ENCODE peak calls at places on chromosomes 12 and 14, in four cellular contexts. S, D, K and E are unnamed samples.

GRCh38 chr12:126772171-126772864 is 1494.7 kb upstream of the TMEM132C start:
- DNase-seq in S (peak; percentile 6), D (peak; percentile 83), K (no peak), E (no peak)

GRCh38 chr12:16636435-16637055 is 30.6 kb upstream of the LMO3 start:
- DNase-seq in S (no peak), D (peak; percentile 51), K (no peak), E (no peak)

GRCh38 chr14:39102265-39102968 is 618 bp downstream of the SEC23A start:
- DNase-seq in S (peak; percentile 98), D (no peak), K (no peak), E (no peak)

GRCh38 chr12:59500915-59501314 is 94.9 kb upstream of the SLC16A7 start:
- DNase-seq in S (no peak), D (no peak), K (no peak), E (no peak)

GRCh38 chr14:65186951-65187350 is 84.6 kb upstream of the MAX start:
- DNase-seq in S (no peak), D (no peak), K (no peak), E (no peak)

GRCh38 chr14:77301103-77301502 is 19.6 kb downstream of the POMT2 start:
- DNase-seq in S (peak; percentile 75), D (no peak), K (peak; percentile 83), E (peak; percentile 67)

GRCh38 chr14:65098586-65098985 is 3.7 kb downstream of the MAX start:
- DNase-seq in S (no peak), D (peak; percentile 37), K (no peak), E (no peak)

GRCh38 chr12:43111608-43112007 is 440.4 kb downstream of the ADAMTS20 start:
- DNase-seq in S (no peak), D (peak; percentile 4), K (no peak), E (no peak)

GRCh38 chr12:82682326-82682725 is 4.4 kb upstream of the TMTC2 start:
- DNase-seq in S (no peak), D (no peak), K (no peak), E (no peak)

GRCh38 chr12:120346681-120347080 is 19.1 kb upstream of the PLA2G1B start:
- DNase-seq in S (no peak), D (no peak), K (no peak), E (no peak)

GRCh38 chr14:57982802-57983201 is 116.9 kb upstream of the SLC35F4 start:
- DNase-seq in S (no peak), D (no peak), K (no peak), E (no peak)

GRCh38 chr12:41521872-41522379 is 333.8 kb downstream of the PDZRN4 start:
- DNase-seq in S (no peak), D (peak; percentile 3), K (no peak), E (no peak)

GRCh38 chr12:123749355-123749754 is 12.7 kb upstream of the DNAH10 start:
- DNase-seq in S (no peak), D (no peak), K (no peak), E (no peak)

GRCh38 chr12:58176296-58176869 is 235.0 kb downstream of the ATP23 start:
- DNase-seq in S (peak; percentile 49), D (no peak), K (peak; percentile 10), E (peak; percentile 55)

GRCh38 chr14:58072288-58073071 is 79.5 kb downstream of the ARMH4 start:
- DNase-seq in S (peak; percentile 56), D (peak; percentile 13), K (no peak), E (peak; percentile 66)

GRCh38 chr12:110135012-110135411 is 10.9 kb downstream of the IFT81 start:
- DNase-seq in S (no peak), D (no peak), K (no peak), E (no peak)

GRCh38 chr12:123897221-123897620 is 75.4 kb downstream of the CCDC92 start:
- DNase-seq in S (no peak), D (no peak), K (no peak), E (no peak)

GRCh38 chr14:32472512-32473472 is 143.7 kb downstream of the AKAP6 start:
- DNase-seq in S (peak; percentile 38), D (no peak), K (no peak), E (no peak)

GRCh38 chr12:57522887-57523705 is 472 bp downstream of the MBD6 start:
- DNase-seq in S (no peak), D (no peak), K (no peak), E (no peak)

GRCh38 chr12:30531731-30532678 is 163.7 kb downstream of the IPO8 start:
- DNase-seq in S (no peak), D (no peak), K (no peak), E (no peak)

GRCh38 chr14:61698216-61698980 is 3.1 kb downstream of the HIF1A start:
- DNase-seq in S (no peak), D (no peak), K (no peak), E (no peak)
- TF ChIP-seq ZNF274 in S (no peak), D (no peak), K (no peak), E (no peak)

DNA sequence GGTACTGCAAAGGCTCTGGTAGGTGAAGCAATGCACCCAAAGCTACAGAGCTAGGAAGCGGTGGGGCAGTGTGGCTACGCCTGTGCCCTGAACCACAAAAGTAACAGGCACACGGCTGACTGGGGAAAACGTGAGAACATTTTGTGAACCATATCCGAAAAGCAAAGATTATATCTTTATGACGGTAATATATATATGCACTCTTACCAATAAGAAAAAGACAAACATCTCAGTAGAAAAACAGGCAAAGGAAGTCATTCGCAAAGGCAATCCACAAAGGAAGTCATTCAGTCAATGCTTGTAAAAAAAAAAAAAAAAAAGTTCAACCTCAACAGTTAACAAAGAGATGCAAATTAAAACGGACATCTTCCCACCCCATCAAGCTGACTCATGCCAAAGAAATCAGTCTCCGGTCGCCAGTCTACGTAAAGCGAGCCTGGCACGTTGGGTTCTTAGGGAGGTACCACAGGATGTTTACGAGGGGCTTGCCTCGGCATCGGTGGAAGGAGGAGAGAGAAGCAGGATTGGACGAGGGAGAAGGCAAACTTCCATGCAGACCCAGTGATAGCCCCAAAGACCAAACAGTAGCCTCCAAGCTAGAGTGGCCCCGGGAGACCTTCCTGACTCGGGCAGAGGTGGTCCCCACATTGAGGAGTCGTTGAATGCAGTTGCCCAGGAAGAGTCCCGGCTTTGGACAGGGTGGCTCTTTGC is 39.4 kb upstream of the PPP2R5C start:
- DNase-seq in S (peak; percentile 47), D (no peak), K (no peak), E (peak; percentile 72)
- H3K9ac ChIP-seq in S (peak overlapping the region; percentile 5), D (no peak overlapping the region), K (no peak overlapping the region), E (no peak overlapping the region)

GRCh38 chr12:4589941-4590340 is 27.9 kb downstream of the DYRK4 start:
- DNase-seq in S (no peak), D (no peak), K (no peak), E (no peak)
- TF ChIP-seq SUZ12 in S (no peak), D (no peak), K (no peak), E (no peak)

GRCh38 chr14:29243355-29243754 is 476.8 kb downstream of the FOXG1 start:
- DNase-seq in S (no peak), D (no peak), K (no peak), E (no peak)

GRCh38 chr14:29240046-29240445 is 473.5 kb downstream of the FOXG1 start:
- DNase-seq in S (no peak), D (no peak), K (no peak), E (no peak)

GRCh38 chr14:29236848-29237247 is 470.3 kb downstream of the FOXG1 start:
- DNase-seq in S (no peak), D (no peak), K (no peak), E (no peak)

DNA sequence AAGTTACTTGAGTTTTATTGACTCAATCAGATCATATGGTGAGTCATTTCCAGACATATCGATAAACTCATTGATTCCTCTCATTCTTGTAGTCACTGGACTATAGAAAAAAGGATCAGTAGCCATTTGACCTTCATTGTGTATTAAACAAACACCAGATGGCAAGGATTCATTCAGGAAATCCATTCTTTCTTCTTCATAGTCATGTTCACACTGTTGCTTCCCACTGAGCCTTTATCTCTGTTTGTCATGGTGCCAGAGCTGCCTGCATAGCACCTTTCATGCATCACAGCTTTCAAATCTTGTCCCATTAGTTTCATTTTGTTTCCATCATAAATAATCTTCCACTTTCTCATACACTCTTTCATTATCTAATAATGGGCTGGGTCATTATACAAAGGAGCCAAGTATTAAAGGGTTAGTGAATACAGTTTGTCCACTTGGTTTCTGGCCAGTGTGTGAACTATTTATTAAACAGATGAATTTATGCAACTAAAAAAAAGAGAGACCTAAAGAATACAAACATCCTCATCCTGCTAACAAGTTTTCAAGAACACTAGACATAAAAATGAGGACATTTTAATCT is 476.3 kb downstream of the FOXG1 start:
- DNase-seq in S (no peak), D (no peak), K (no peak), E (no peak)
- TF ChIP-seq ZNF274 in S (no peak), D (no peak), K (no peak), E (no peak)

DNA sequence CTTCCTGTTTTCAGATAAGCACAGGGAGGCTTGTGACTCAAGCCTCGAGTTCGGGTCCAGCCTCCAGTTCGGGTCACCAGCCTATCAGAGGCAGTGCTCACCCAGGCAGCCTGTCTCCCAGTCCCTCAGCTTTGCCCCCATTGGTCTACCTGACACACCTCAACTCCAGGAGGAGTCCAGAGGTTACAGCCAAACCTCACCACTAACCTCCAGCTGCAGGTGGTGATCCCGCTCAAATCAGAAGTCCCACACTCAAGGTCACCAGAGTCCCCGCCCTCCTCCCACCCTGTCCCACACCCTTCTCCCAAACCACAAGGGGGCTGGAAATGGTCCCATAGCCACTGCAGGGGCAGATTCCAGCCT is 42.1 kb downstream of the KDM2B start:
- DNase-seq in S (peak; percentile 75), D (no peak), K (no peak), E (no peak)
- H3K9ac ChIP-seq in S (peak overlapping the region; percentile 74), D (peak overlapping the region; percentile 80), K (no peak overlapping the region), E (no peak overlapping the region)

GRCh38 chr14:103845327-103845726 is 2.0 kb downstream of the PPP1R13B start:
- DNase-seq in S (no peak), D (no peak), K (no peak), E (no peak)
- TF ChIP-seq SUZ12 in S (no peak), D (no peak), K (no peak), E (no peak)